ENCODE peak calls at places on chromosomes 1 and 21, in four cellular contexts. F is naive thymus-derived CD8-positive, alpha-beta T cell; S is OCI-LY7; A is Ammon's horn. G is an unnamed sample.

GRCh38 chr1:226625832-226626576 is 77.4 kb downstream of the STUM start:
- DNase-seq in F (no peak), S (no peak), A (no peak), G (no peak)

GRCh38 chr1:67597336-67597735 is 87.7 kb upstream of the GADD45A start:
- DNase-seq in F (no peak), S (no peak), A (no peak), G (no peak)

GRCh38 chr21:27681841-27682240 is 715.0 kb upstream of the ADAMTS5 start:
- DNase-seq in F (no peak), S (no peak), A (no peak), G (peak)

GRCh38 chr1:202639500-202639899 is 70.8 kb downstream of the SYT2 start:
- DNase-seq in F (no peak), S (no peak), A (no peak), G (no peak)

GRCh38 chr1:19044471-19044870 is 88.0 kb upstream of the IFFO2 start:
- DNase-seq in F (no peak), S (no peak), A (no peak), G (no peak)

GRCh38 chr1:235073331-235073967 is 55.2 kb downstream of the TOMM20 start:
- DNase-seq in F (no peak), S (no peak), A (no peak), G (no peak)

GRCh38 chr1:221511797-221512196 is 230.1 kb downstream of the DUSP10 start:
- DNase-seq in F (no peak), S (no peak), A (no peak), G (no peak)

GRCh38 chr1:25675729-25676476 is 59.3 kb downstream of the MAN1C1 start:
- DNase-seq in F (peak), S (peak), A (no peak), G (no peak)

GRCh38 chr1:68723791-68724190 is 226.9 kb upstream of the DEPDC1 start:
- DNase-seq in F (no peak), S (no peak), A (no peak), G (no peak)

GRCh38 chr1:164703415-164703814 is 144.4 kb downstream of the PBX1 start:
- DNase-seq in F (no peak), S (no peak), A (no peak), G (no peak)

GRCh38 chr1:10669570-10669969 is 126.9 kb downstream of the CASZ1 start:
- DNase-seq in F (no peak), S (no peak), A (no peak), G (no peak)

GRCh38 chr1:118113261-118113660 is 71.8 kb downstream of the SPAG17 start:
- DNase-seq in F (no peak), S (no peak), A (no peak), G (no peak)

GRCh38 chr1:221994939-221995338 is 253.1 kb upstream of the DUSP10 start:
- DNase-seq in F (no peak), S (no peak), A (peak), G (no peak)

GRCh38 chr1:94298861-94299260 is 61.5 kb upstream of the ARHGAP29 start:
- DNase-seq in F (no peak), S (no peak), A (no peak), G (peak)

GRCh38 chr21:46078984-46079356 is 18.9 kb upstream of the COL6A2 start:
- DNase-seq in F (no peak), S (no peak), A (no peak), G (no peak)

GRCh38 chr1:154499446-154499845 is 2.6 kb upstream of the TDRD10 start:
- DNase-seq in F (no peak), S (no peak), A (no peak), G (no peak)

GRCh38 chr1:59520194-59520593 is 223.3 kb downstream of the FGGY start:
- DNase-seq in F (no peak), S (no peak), A (no peak), G (no peak)

GRCh38 chr1:150233359-150234308 is 2.3 kb downstream of the ANP32E start:
- DNase-seq in F (peak), S (peak), A (peak), G (no peak)

GRCh38 chr1:200610846-200611245 is 9.7 kb downstream of the KIF14 start:
- DNase-seq in F (no peak), S (no peak), A (no peak), G (peak)

GRCh38 chr1:161706116-161706482 is 930 bp upstream of the FCRLA start:
- DNase-seq in F (no peak), S (no peak), A (no peak), G (no peak)

GRCh38 chr1:29210278-29211085 is 20.3 kb downstream of the MECR start:
- DNase-seq in F (no peak), S (no peak), A (no peak), G (no peak)

GRCh38 chr1:100785399-100786082 is 66.0 kb downstream of the VCAM1 start:
- DNase-seq in F (no peak), S (no peak), A (no peak), G (no peak)

GRCh38 chr1:205249651-205250050 is 21.9 kb downstream of the TMCC2 start:
- DNase-seq in F (no peak), S (no peak), A (no peak), G (no peak)

GRCh38 chr1:196651637-196652215 is at the start of gene CFH:
- DNase-seq in F (no peak), S (no peak), A (no peak), G (peak)

GRCh38 chr1:164675342-164675904 is 116.4 kb downstream of the PBX1 start:
- DNase-seq in F (no peak), S (no peak), A (peak), G (no peak)